ENCODE peak calls at places on chromosome X, in four cellular contexts. C is CD8-positive, alpha-beta T cell; F is breast epithelium; M is CD4-positive, alpha-beta T cell. O is an unnamed sample.

GRCh38 chrX:153477901-153478300 is 7.5 kb upstream of the HAUS7 start:
- DNase-seq in C (no peak), F (no peak), M (no peak), O (no peak)

GRCh38 chrX:65407157-65407626 is 127.4 kb downstream of the LAS1L start:
- DNase-seq in C (no peak), F (no peak), M (no peak), O (no peak)

GRCh38 chrX:115940888-115941332 is 229.6 kb upstream of the AGTR2 start:
- DNase-seq in C (no peak), F (peak), M (peak), O (no peak)

GRCh38 chrX:96693407-96693806 is 8.8 kb downstream of the DIAPH2 start:
- DNase-seq in C (no peak), F (no peak), M (no peak), O (no peak)

GRCh38 chrX:35098419-35098818 is 155.8 kb downstream of the FAM47B start:
- DNase-seq in C (no peak), F (no peak), M (no peak), O (no peak)

GRCh38 chrX:101407748-101408529 is at the start of the genes GLA and HNRNPH2:
- DNase-seq in C (peak), F (peak), M (peak), O (peak)

GRCh38 chrX:106959897-106960296 is 39.7 kb downstream of the CLDN2 start:
- DNase-seq in C (no peak), F (no peak), M (no peak), O (no peak)

GRCh38 chrX:18887177-18887820 is 96.6 kb downstream of the PHKA2 start:
- DNase-seq in C (no peak), F (no peak), M (no peak), O (no peak)

GRCh38 chrX:27008486-27008885 is 454.7 kb downstream of the PPP4R3C start:
- DNase-seq in C (no peak), F (no peak), M (no peak), O (no peak)

GRCh38 chrX:152313529-152314302 is 137.4 kb downstream of the GABRA3 start:
- DNase-seq in C (no peak), F (no peak), M (no peak), O (no peak)

GRCh38 chrX:47232803-47233332 is at the start of gene USP11:
- DNase-seq in C (peak), F (peak), M (peak), O (no peak)

GRCh38 chrX:34903316-34903715 is 39.3 kb upstream of the FAM47B start:
- DNase-seq in C (no peak), F (no peak), M (no peak), O (no peak)

GRCh38 chrX:86149089-86149488 is 838 bp downstream of the DACH2 start:
- DNase-seq in C (no peak), F (no peak), M (no peak), O (no peak)

GRCh38 chrX:10048076-10048475 is 80.9 kb downstream of the CLDN34 start:
- DNase-seq in C (no peak), F (no peak), M (no peak), O (no peak)

GRCh38 chrX:34734383-34734782 is 77.3 kb upstream of the TMEM47 start:
- DNase-seq in C (no peak), F (no peak), M (no peak), O (no peak)

GRCh38 chrX:47200385-47201150 is 6.9 kb downstream of the UBA1 start:
- DNase-seq in C (no peak), F (no peak), M (no peak), O (no peak)

GRCh38 chrX:124030520-124030919 is 69.0 kb downstream of the STAG2 start:
- DNase-seq in C (no peak), F (no peak), M (no peak), O (no peak)

GRCh38 chrX:45515262-45516215 is 314.9 kb upstream of the DIPK2B start:
- DNase-seq in C (no peak), F (peak), M (peak), O (no peak)

GRCh38 chrX:39504227-39504626 is 593.5 kb downstream of the BCOR start:
- DNase-seq in C (no peak), F (no peak), M (no peak), O (no peak)

GRCh38 chrX:75603833-75604232 is 81.0 kb upstream of the ZDHHC15 start:
- DNase-seq in C (no peak), F (no peak), M (no peak), O (peak)

GRCh38 chrX:51461053-51462050 is 35.0 kb downstream of the NUDT11 start:
- DNase-seq in C (no peak), F (no peak), M (no peak), O (no peak)

GRCh38 chrX:7170903-7171302 is 22.9 kb upstream of the PUDP start:
- DNase-seq in C (peak), F (no peak), M (peak), O (no peak)

GRCh38 chrX:104130808-104131207 is 18.5 kb downstream of the ZCCHC18 start:
- DNase-seq in C (no peak), F (no peak), M (no peak), O (no peak)

GRCh38 chrX:70247252-70247651 is 12.8 kb downstream of the P2RY4 start:
- DNase-seq in C (no peak), F (no peak), M (no peak), O (no peak)

GRCh38 chrX:7144126-7144525 is 3.4 kb upstream of the STS start:
- DNase-seq in C (no peak), F (no peak), M (no peak), O (no peak)

GRCh38 chrX:153780678-153781427 is at the start of gene SRPK3:
- DNase-seq in C (no peak), F (no peak), M (no peak), O (no peak)

GRCh38 chrX:120274958-120275357 is 24.3 kb downstream of the ZBTB33 start:
- DNase-seq in C (no peak), F (no peak), M (no peak), O (no peak)
- TF ChIP-seq CTCF in C (no peak), F (no peak), M (no peak), O (no peak)

DNA sequence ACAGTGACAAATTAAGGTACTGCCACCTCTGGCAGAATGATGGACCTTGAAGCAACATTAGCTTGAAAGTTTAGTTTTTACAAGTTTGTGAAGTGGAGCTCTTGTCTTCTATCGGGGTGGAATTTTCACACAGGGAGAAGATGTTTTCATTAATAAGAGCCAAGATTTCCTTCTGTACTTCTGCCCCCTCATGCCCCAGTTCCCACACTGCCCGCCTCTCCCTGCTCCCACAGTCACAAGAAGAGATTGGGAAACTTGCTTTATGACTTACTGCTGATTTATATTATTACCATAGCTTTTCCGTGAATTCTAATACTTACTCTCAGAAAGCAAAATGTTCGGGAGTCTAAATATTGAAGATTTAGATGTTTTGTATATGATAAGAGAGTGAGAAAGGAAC is 539.8 kb upstream of the ARX start:
- DNase-seq in C (no peak), F (no peak), M (no peak), O (no peak)
- TF ChIP-seq CTCF in C (no peak), F (no peak), M (no peak), O (no peak)

GRCh38 chrX:72545990-72546389 is 26.7 kb downstream of the HDAC8 start:
- DNase-seq in C (no peak), F (no peak), M (no peak), O (no peak)
- TF ChIP-seq CTCF in C (no peak), F (no peak), M (no peak), O (peak)

DNA sequence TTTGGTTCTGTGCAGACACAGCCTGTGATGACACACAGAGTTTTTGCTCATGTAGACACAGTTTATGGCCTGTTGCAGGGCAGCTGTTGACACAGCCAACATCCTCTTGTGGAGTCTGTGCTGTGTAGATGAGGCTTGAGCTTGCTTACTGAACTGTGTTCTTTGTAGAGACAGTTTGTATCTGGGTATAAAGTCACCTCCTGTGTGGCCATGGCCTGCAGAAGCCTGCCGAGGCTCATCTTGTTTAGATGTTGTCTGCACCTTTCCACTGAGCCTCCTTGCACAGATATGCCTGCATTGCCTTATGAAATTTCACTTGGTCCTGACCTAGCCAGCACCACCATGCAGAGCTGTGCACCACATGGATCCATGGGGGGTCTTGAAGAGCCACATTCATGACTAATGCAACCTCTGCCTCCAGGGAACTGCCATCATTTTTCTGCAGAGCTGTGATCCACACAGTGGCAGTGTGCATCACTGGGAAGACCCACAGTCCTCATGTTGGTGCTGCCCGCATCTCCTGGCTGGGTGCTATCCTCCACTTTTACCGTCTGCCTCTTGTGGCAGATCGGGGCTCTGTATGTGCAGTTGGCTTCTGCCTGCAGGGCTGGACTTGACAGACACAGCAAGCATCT is 198.0 kb upstream of the MAMLD1 start:
- DNase-seq in C (no peak), F (no peak), M (no peak), O (no peak)
- TF ChIP-seq CTCF in C (no peak), F (no peak), M (no peak), O (no peak)

GRCh38 chrX:41688835-41689234 is at the start of gene GPR34:
- DNase-seq in C (no peak), F (no peak), M (no peak), O (no peak)
- TF ChIP-seq CTCF in C (no peak), F (no peak), M (no peak), O (no peak)

O was measured in D721Med.